ENCODE peak calls at places on chromosomes 1 and 21, in eight cellular contexts. X, Q, F, B, J, L, K and S are unnamed samples.

GRCh38 chr1:90707363-90707710 is 9.8 kb downstream of the BARHL2 start:
- DNase-seq in X (no peak), Q (no peak), F (no peak), B (no peak), J (no peak), L (no peak), K (peak), S (no peak)

GRCh38 chr1:203520315-203520714 is 26.4 kb downstream of the OPTC start:
- DNase-seq in X (no peak), Q (no peak), F (no peak), B (no peak), J (no peak), L (no peak), K (no peak), S (no peak)

GRCh38 chr21:42125571-42126544 is 54.7 kb downstream of the UMODL1 start:
- DNase-seq in X (no peak), Q (no peak), F (no peak), B (peak), J (no peak), L (no peak), K (no peak), S (no peak)

GRCh38 chr21:23968722-23969647 is 1638.3 kb downstream of the MRPL39 start:
- DNase-seq in X (no peak), Q (peak), F (peak), B (peak), J (peak), L (peak), K (no peak), S (peak)

GRCh38 chr1:21257431-21258135 is 32.7 kb downstream of the ECE1 start:
- DNase-seq in X (no peak), Q (no peak), F (no peak), B (no peak), J (no peak), L (no peak), K (no peak), S (no peak)

GRCh38 chr21:37032877-37033471 is 26.5 kb downstream of the RIPPLY3 start:
- DNase-seq in X (no peak), Q (no peak), F (no peak), B (no peak), J (no peak), L (no peak), K (no peak), S (no peak)

GRCh38 chr1:109543988-109544735 is 4.3 kb upstream of the GNAI3 start:
- DNase-seq in X (no peak), Q (no peak), F (no peak), B (no peak), J (no peak), L (no peak), K (no peak), S (no peak)

GRCh38 chr1:150362721-150363425 is 1.1 kb upstream of the RPRD2 start:
- DNase-seq in X (no peak), Q (no peak), F (no peak), B (peak), J (no peak), L (no peak), K (no peak), S (no peak)

GRCh38 chr21:41931041-41931451 is 22.8 kb downstream of the C2CD2 start:
- DNase-seq in X (no peak), Q (no peak), F (no peak), B (no peak), J (no peak), L (no peak), K (no peak), S (no peak)